ENCODE peak calls at places on chromosomes 4 and X, in ten cellular contexts. J is heart right ventricle; B is SJSA1; K is effector memory CD4-positive, alpha-beta T cell; E is Peyer's patch; G is astrocyte; F is DND-41; U is A549; V is RWPE1; P is A673. C is an unnamed sample.

GRCh38 chr4:30256105-30256828 is 463.9 kb upstream of the PCDH7 start:
- DNase-seq in J (no peak), B (no peak), K (no peak), E (no peak), G (no peak), F (no peak), U (no peak), V (no peak), P (peak; percentile 50), C (no peak)

GRCh38 chr4:183722738-183723560 is 63.9 kb downstream of the TRAPPC11 start:
- DNase-seq in J (peak; percentile 75), B (no peak), K (peak; percentile 19), E (peak; percentile 64), G (peak; percentile 14), F (no peak), U (no peak), V (peak; percentile 54), P (peak; percentile 27), C (peak; percentile 25)

GRCh38 chrX:71515039-71515398 is 17.9 kb upstream of the OGT start:
- DNase-seq in J (peak; percentile 37), B (no peak), K (no peak), E (no peak), G (no peak), F (no peak), U (no peak), V (no peak), P (no peak), C (no peak)

GRCh38 chrX:12497832-12498591 is 293.2 kb upstream of the PRPS2 start:
- DNase-seq in J (no peak), B (no peak), K (no peak), E (no peak), G (no peak), F (peak; percentile 18), U (peak; percentile 2), V (no peak), P (peak; percentile 33), C (no peak)

GRCh38 chrX:115311666-115312065 is 22.2 kb downstream of the LUZP4 start:
- DNase-seq in J (peak; percentile 22), B (no peak), K (no peak), E (no peak), G (peak; percentile 2), F (no peak), U (no peak), V (no peak), P (no peak), C (peak; percentile 38)

GRCh38 chrX:147962476-147962875 is 18.7 kb upstream of the FMR1NB start:
- DNase-seq in J (no peak), B (no peak), K (no peak), E (no peak), G (peak; percentile 3), F (no peak), U (no peak), V (no peak), P (no peak), C (no peak)

GRCh38 chr4:34417160-34417559 is 1827.2 kb downstream of the ARAP2 start:
- DNase-seq in J (no peak), B (no peak), K (no peak), E (no peak), G (no peak), F (no peak), U (no peak), V (no peak), P (no peak), C (no peak)

GRCh38 chrX:140492360-140492994 is 12.4 kb downstream of the SOX3 start:
- DNase-seq in J (no peak), B (no peak), K (no peak), E (no peak), G (no peak), F (no peak), U (no peak), V (no peak), P (no peak), C (no peak)

GRCh38 chr4:1209821-1210220 is 37.4 kb upstream of the SPON2 start:
- DNase-seq in J (peak; percentile 88), B (peak; percentile 51), K (no peak), E (no peak), G (peak; percentile 74), F (no peak), U (no peak), V (no peak), P (no peak), C (no peak)
- H3K27ac ChIP-seq in J (peak overlapping the region; percentile 74), B (no peak overlapping the region), K (no peak overlapping the region), E (peak overlapping the region; percentile 71), G (no peak overlapping the region), F (no peak overlapping the region), U (no peak overlapping the region), V (peak overlapping the region; percentile 70), P (no peak overlapping the region), C (no peak overlapping the region)

GRCh38 chr4:94558392-94558920 is 106.7 kb downstream of the PDLIM5 start:
- DNase-seq in J (no peak), B (no peak), K (no peak), E (no peak), G (no peak), F (no peak), U (no peak), V (peak; percentile 14), P (no peak), C (no peak)
- H3K27ac ChIP-seq in J (peak overlapping the region; percentile 64), B (no peak overlapping the region), K (no peak overlapping the region), E (no peak overlapping the region), G (no peak overlapping the region), F (no peak overlapping the region), U (no peak overlapping the region), V (no peak overlapping the region), P (no peak overlapping the region), C (no peak overlapping the region)

GRCh38 chrX:19721726-19722370 is 165.6 kb downstream of the SH3KBP1 start:
- DNase-seq in J (peak; percentile 6), B (no peak), K (no peak), E (no peak), G (peak; percentile 16), F (no peak), U (no peak), V (no peak), P (no peak), C (peak; percentile 19)
- H3K27ac ChIP-seq in J (no peak overlapping the region), B (no peak overlapping the region), K (no peak overlapping the region), E (no peak overlapping the region), G (no peak overlapping the region), F (no peak overlapping the region), U (peak overlapping the region; percentile 80), V (no peak overlapping the region), P (no peak overlapping the region), C (no peak overlapping the region)

DNA sequence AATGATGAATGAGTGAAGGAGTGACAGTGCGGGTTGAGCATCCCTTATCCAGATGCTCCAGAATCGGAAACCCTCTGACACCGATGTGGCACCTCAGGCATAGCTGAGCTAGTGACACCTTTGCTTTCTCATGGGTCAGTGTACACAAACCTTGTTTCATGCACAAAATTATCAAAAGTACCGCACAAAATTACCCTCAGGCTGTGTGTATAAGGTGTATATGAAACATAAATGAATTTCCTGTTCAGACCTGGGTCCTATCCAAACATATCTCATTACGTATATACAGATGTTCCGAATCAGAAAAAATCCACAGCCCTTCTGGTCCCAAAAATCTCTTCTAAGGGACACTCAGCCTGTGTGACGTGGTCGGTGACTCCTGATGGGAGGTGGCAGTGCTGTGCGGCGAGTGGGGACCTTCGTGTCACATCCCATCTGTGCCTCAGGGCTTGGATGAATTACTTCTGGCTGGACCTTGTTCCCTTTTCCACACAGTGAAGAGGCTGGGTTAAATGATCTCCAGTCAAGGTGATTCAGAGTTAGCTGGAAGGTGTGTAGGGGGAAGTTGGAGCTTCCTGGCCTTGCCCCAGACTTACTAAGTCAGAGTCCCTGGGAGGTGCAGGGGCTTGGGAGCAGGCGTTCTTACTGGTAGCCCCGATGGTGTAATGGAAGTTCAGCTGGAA is 18.8 kb downstream of the RGS12 start:
- DNase-seq in J (no peak), B (no peak), K (no peak), E (no peak), G (no peak), F (no peak), U (no peak), V (peak; percentile 23), P (no peak), C (no peak)
- H3K27ac ChIP-seq in J (no peak overlapping the region), B (no peak overlapping the region), K (no peak overlapping the region), E (no peak overlapping the region), G (no peak overlapping the region), F (no peak overlapping the region), U (no peak overlapping the region), V (peak overlapping the region; percentile 60), P (no peak overlapping the region), C (no peak overlapping the region)

DNA sequence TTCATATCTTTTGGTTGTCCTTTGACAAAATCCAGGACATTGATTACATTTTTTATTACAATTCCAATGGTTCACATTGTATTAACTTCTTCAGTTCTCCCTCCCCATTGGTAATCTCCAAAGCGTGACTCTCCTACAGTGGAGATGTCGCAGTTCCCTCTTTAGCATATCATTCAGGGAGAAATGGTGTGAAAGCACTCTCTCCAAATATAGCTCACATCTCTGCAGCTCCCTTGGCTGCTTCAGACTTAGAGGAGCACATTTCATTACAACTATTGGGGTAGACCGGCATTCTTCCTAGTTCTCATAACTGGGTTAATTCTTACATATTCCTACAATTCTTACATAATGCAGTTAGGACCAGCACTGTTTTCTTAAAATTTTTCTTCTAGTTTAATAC is 25.3 kb downstream of the RNF150 start:
- DNase-seq in J (no peak), B (no peak), K (no peak), E (no peak), G (no peak), F (no peak), U (no peak), V (no peak), P (no peak), C (no peak)
- H3K27ac ChIP-seq in J (peak overlapping the region; percentile 39), B (no peak overlapping the region), K (no peak overlapping the region), E (no peak overlapping the region), G (no peak overlapping the region), F (no peak overlapping the region), U (no peak overlapping the region), V (no peak overlapping the region), P (no peak overlapping the region), C (peak overlapping the region; percentile 26)

C was measured in caudate nucleus.